ENCODE peak calls at places on chromosomes 6 and 20, in seven cellular contexts. H, Y, C, L, V, S and D are unnamed samples.

GRCh38 chr6:157682856-157683481 is 140.1 kb upstream of the SNX9 start:
- DNase-seq in H (no peak), Y (no peak), C (no peak), L (no peak), V (no peak), S (no peak), D (peak)

GRCh38 chr20:3732327-3733118 is at the start of gene HSPA12B:
- DNase-seq in H (no peak), Y (no peak), C (no peak), L (no peak), V (no peak), S (no peak), D (no peak)

GRCh38 chr6:22921831-22922230 is 352.5 kb downstream of the HDGFL1 start:
- DNase-seq in H (no peak), Y (no peak), C (no peak), L (no peak), V (no peak), S (no peak), D (no peak)

GRCh38 chr6:154258064-154258757 is 98.4 kb downstream of the IPCEF1 start:
- DNase-seq in H (no peak), Y (no peak), C (no peak), L (no peak), V (no peak), S (no peak), D (no peak)

GRCh38 chr6:17705778-17706579 is 746 bp downstream of the NUP153 start:
- DNase-seq in H (peak), Y (peak), C (peak), L (peak), V (peak), S (peak), D (peak)

GRCh38 chr6:44642870-44643522 is 255.5 kb downstream of the CDC5L start:
- DNase-seq in H (no peak), Y (peak), C (peak), L (no peak), V (no peak), S (peak), D (no peak)

GRCh38 chr20:4104045-4104444 is 88.7 kb upstream of the RNF24 start:
- DNase-seq in H (no peak), Y (no peak), C (no peak), L (no peak), V (no peak), S (no peak), D (no peak)

GRCh38 chr20:43736588-43737091 is 9.8 kb upstream of the GTSF1L start:
- DNase-seq in H (no peak), Y (no peak), C (no peak), L (no peak), V (no peak), S (no peak), D (no peak)

GRCh38 chr20:53202781-53203180 is 230.6 kb downstream of the TSHZ2 start:
- DNase-seq in H (peak), Y (no peak), C (no peak), L (no peak), V (no peak), S (peak), D (no peak)

GRCh38 chr6:15319677-15320076 is 73.8 kb downstream of the JARID2 start:
- DNase-seq in H (no peak), Y (no peak), C (no peak), L (no peak), V (no peak), S (no peak), D (no peak)

GRCh38 chr6:91164105-91164504 is 577.2 kb upstream of the MAP3K7 start:
- DNase-seq in H (no peak), Y (no peak), C (no peak), L (no peak), V (no peak), S (no peak), D (no peak)

GRCh38 chr20:48107560-48107959 is 322.3 kb upstream of the SULF2 start:
- DNase-seq in H (no peak), Y (no peak), C (no peak), L (no peak), V (no peak), S (no peak), D (no peak)

GRCh38 chr20:53081916-53082863 is 110.0 kb downstream of the TSHZ2 start:
- DNase-seq in H (no peak), Y (no peak), C (no peak), L (no peak), V (no peak), S (peak), D (peak)

GRCh38 chr6:82182756-82183155 is 64.8 kb downstream of the IBTK start:
- DNase-seq in H (no peak), Y (no peak), C (no peak), L (no peak), V (no peak), S (no peak), D (no peak)

GRCh38 chr6:3546121-3546520 is 89.3 kb upstream of the SLC22A23 start:
- DNase-seq in H (no peak), Y (no peak), C (no peak), L (no peak), V (peak), S (no peak), D (peak)

GRCh38 chr6:150312844-150313584 is 55.8 kb upstream of the IYD start:
- DNase-seq in H (no peak), Y (no peak), C (no peak), L (no peak), V (no peak), S (no peak), D (no peak)

GRCh38 chr6:69985180-69985579 is 118.8 kb downstream of the COL19A1 start:
- DNase-seq in H (no peak), Y (no peak), C (no peak), L (no peak), V (no peak), S (no peak), D (no peak)